ENCODE peak calls at places on chromosomes 5 and 9, in six cellular contexts. One of them, this sample, is unnamed.

GRCh38 chr5:157464518-157465171 is 4.6 kb downstream of the NIPAL4 start:
- DNase-seq in upper lobe of left lung: peak; percentile 75
- DNase-seq in GM23338: peak; percentile 41
- DNase-seq in HepG2: no peak
- DNase-seq in HL-60: peak; percentile 72
- DNase-seq in spleen: no peak
- DNase-seq in this sample: no peak

GRCh38 chr5:139809331-139809810 is 13.8 kb downstream of the PSD2 start:
- DNase-seq in spleen: peak; percentile 66
- DNase-seq in HL-60: no peak
- DNase-seq in GM23338: no peak
- DNase-seq in upper lobe of left lung: no peak
- DNase-seq in HepG2: no peak
- DNase-seq in this sample: no peak

GRCh38 chr5:10034008-10034407 is 215.7 kb downstream of the ATPSCKMT start:
- DNase-seq in upper lobe of left lung: no peak
- DNase-seq in spleen: no peak
- DNase-seq in HepG2: no peak
- DNase-seq in HL-60: no peak
- DNase-seq in GM23338: no peak
- DNase-seq in this sample: no peak

GRCh38 chr9:133351526-133351907 is 3.5 kb downstream of the RPL7A start:
- DNase-seq in HepG2: no peak
- DNase-seq in GM23338: no peak
- DNase-seq in upper lobe of left lung: no peak
- DNase-seq in spleen: no peak
- DNase-seq in HL-60: no peak
- DNase-seq in this sample: no peak

GRCh38 chr9:121650220-121651013 is 1.0 kb upstream of the DAB2IP start:
- DNase-seq in GM23338: peak; percentile 93
- DNase-seq in upper lobe of left lung: peak; percentile 68
- DNase-seq in HL-60: no peak
- DNase-seq in spleen: peak; percentile 73
- DNase-seq in HepG2: peak; percentile 42
- DNase-seq in this sample: no peak

GRCh38 chr9:93267091-93267541 is 83.2 kb downstream of the WNK2 start:
- DNase-seq in upper lobe of left lung: no peak
- DNase-seq in HepG2: no peak
- DNase-seq in HL-60: no peak
- DNase-seq in spleen: peak; percentile 69
- DNase-seq in GM23338: no peak
- DNase-seq in this sample: no peak

GRCh38 chr5:172102913-172103629 is 85.0 kb downstream of the STK10 start:
- DNase-seq in GM23338: peak; percentile 77
- DNase-seq in upper lobe of left lung: no peak
- DNase-seq in HL-60: no peak
- DNase-seq in spleen: peak; percentile 69
- DNase-seq in HepG2: no peak
- DNase-seq in this sample: no peak

GRCh38 chr9:86891091-86891490 is 56.2 kb downstream of the GAS1 start:
- DNase-seq in GM23338: no peak
- DNase-seq in HepG2: no peak
- DNase-seq in HL-60: no peak
- DNase-seq in upper lobe of left lung: no peak
- DNase-seq in spleen: no peak
- DNase-seq in this sample: no peak

GRCh38 chr5:392431-392988 is 50.5 kb upstream of the EXOC3 start:
- DNase-seq in spleen: peak; percentile 74
- DNase-seq in HepG2: no peak
- DNase-seq in upper lobe of left lung: no peak
- DNase-seq in HL-60: peak; percentile 98
- DNase-seq in GM23338: peak; percentile 47
- DNase-seq in this sample: no peak

GRCh38 chr5:115460476-115460875 is 84.1 kb downstream of the FEM1C start:
- DNase-seq in HepG2: no peak
- DNase-seq in spleen: no peak
- DNase-seq in upper lobe of left lung: peak; percentile 92
- DNase-seq in HL-60: no peak
- DNase-seq in GM23338: no peak
- DNase-seq in this sample: no peak

GRCh38 chr9:131728961-131729360 is 10.9 kb downstream of the RAPGEF1 start:
- DNase-seq in HL-60: peak; percentile 43
- DNase-seq in upper lobe of left lung: peak; percentile 30
- DNase-seq in GM23338: no peak
- DNase-seq in HepG2: no peak
- DNase-seq in spleen: peak; percentile 88
- DNase-seq in this sample: no peak

GRCh38 chr9:127084071-127085039 is 38.1 kb downstream of the ANGPTL2 start:
- DNase-seq in GM23338: no peak
- DNase-seq in upper lobe of left lung: no peak
- DNase-seq in HL-60: no peak
- DNase-seq in HepG2: no peak
- DNase-seq in spleen: no peak
- DNase-seq in this sample: no peak

GRCh38 chr5:120655828-120656435 is 191.8 kb downstream of the PRR16 start:
- DNase-seq in upper lobe of left lung: peak; percentile 30
- DNase-seq in HepG2: peak; percentile 18
- DNase-seq in HL-60: peak; percentile 1
- DNase-seq in spleen: no peak
- DNase-seq in GM23338: peak; percentile 51
- DNase-seq in this sample: no peak

GRCh38 chr5:150675044-150675443 is 14.0 kb downstream of the MYOZ3 start:
- DNase-seq in upper lobe of left lung: no peak
- DNase-seq in GM23338: no peak
- DNase-seq in HepG2: no peak
- DNase-seq in HL-60: peak; percentile 19
- DNase-seq in spleen: no peak
- DNase-seq in this sample: no peak

GRCh38 chr9:136693490-136694162 is 6.4 kb upstream of the AGPAT2 start:
- DNase-seq in spleen: no peak
- DNase-seq in HL-60: no peak
- DNase-seq in upper lobe of left lung: peak; percentile 92
- DNase-seq in HepG2: peak; percentile 63
- DNase-seq in GM23338: no peak
- DNase-seq in this sample: no peak

GRCh38 chr5:2614571-2614970 is 136.9 kb downstream of the IRX2 start:
- DNase-seq in upper lobe of left lung: no peak
- DNase-seq in HepG2: no peak
- DNase-seq in HL-60: no peak
- DNase-seq in spleen: no peak
- DNase-seq in GM23338: no peak
- DNase-seq in this sample: no peak

GRCh38 chr9:34493972-34494535 is 28.7 kb downstream of the ENHO start:
- DNase-seq in upper lobe of left lung: peak; percentile 24
- DNase-seq in HepG2: no peak
- DNase-seq in spleen: peak; percentile 15
- DNase-seq in HL-60: peak; percentile 5
- DNase-seq in GM23338: peak; percentile 83
- DNase-seq in this sample: no peak

GRCh38 chr5:20323323-20323722 is 335.3 kb upstream of the CDH18 start:
- DNase-seq in HL-60: no peak
- DNase-seq in upper lobe of left lung: no peak
- DNase-seq in GM23338: no peak
- DNase-seq in HepG2: no peak
- DNase-seq in spleen: no peak
- DNase-seq in this sample: no peak

GRCh38 chr5:91420879-91421278 is 37.8 kb upstream of the ARRDC3 start:
- DNase-seq in HL-60: no peak
- DNase-seq in upper lobe of left lung: no peak
- DNase-seq in spleen: no peak
- DNase-seq in GM23338: peak; percentile 49
- DNase-seq in HepG2: no peak
- DNase-seq in this sample: no peak

GRCh38 chr5:135155616-135156214 is 121.7 kb upstream of the PITX1 start:
- DNase-seq in GM23338: no peak
- DNase-seq in HepG2: no peak
- DNase-seq in spleen: no peak
- DNase-seq in upper lobe of left lung: no peak
- DNase-seq in HL-60: no peak
- DNase-seq in this sample: no peak

GRCh38 chr5:135157421-135158314 is 123.6 kb upstream of the PITX1 start:
- DNase-seq in upper lobe of left lung: no peak
- DNase-seq in HL-60: no peak
- DNase-seq in spleen: no peak
- DNase-seq in HepG2: peak; percentile 93
- DNase-seq in GM23338: no peak
- DNase-seq in this sample: no peak

GRCh38 chr5:135156337-135156714 is 122.3 kb upstream of the PITX1 start:
- DNase-seq in HepG2: no peak
- DNase-seq in upper lobe of left lung: no peak
- DNase-seq in GM23338: no peak
- DNase-seq in HL-60: no peak
- DNase-seq in spleen: no peak
- DNase-seq in this sample: no peak

GRCh38 chr5:135158315-135158697 is 124.3 kb upstream of the PITX1 start:
- DNase-seq in HepG2: no peak
- DNase-seq in HL-60: no peak
- DNase-seq in spleen: no peak
- DNase-seq in upper lobe of left lung: no peak
- DNase-seq in GM23338: no peak
- DNase-seq in this sample: no peak

GRCh38 chr5:135156715-135157404 is 122.8 kb upstream of the PITX1 start:
- DNase-seq in spleen: no peak
- DNase-seq in HL-60: peak; percentile 74
- DNase-seq in GM23338: no peak
- DNase-seq in HepG2: peak; percentile 98
- DNase-seq in upper lobe of left lung: no peak
- DNase-seq in this sample: no peak
- TF ChIP-seq POLR2AphosphoS5 in spleen: no peak
- TF ChIP-seq POLR2AphosphoS5 in HL-60: no peak
- TF ChIP-seq POLR2AphosphoS5 in GM23338: no peak
- TF ChIP-seq POLR2AphosphoS5 in HepG2: peak; percentile 30
- TF ChIP-seq POLR2AphosphoS5 in upper lobe of left lung: no peak
- TF ChIP-seq POLR2AphosphoS5 in this sample: no peak

DNA sequence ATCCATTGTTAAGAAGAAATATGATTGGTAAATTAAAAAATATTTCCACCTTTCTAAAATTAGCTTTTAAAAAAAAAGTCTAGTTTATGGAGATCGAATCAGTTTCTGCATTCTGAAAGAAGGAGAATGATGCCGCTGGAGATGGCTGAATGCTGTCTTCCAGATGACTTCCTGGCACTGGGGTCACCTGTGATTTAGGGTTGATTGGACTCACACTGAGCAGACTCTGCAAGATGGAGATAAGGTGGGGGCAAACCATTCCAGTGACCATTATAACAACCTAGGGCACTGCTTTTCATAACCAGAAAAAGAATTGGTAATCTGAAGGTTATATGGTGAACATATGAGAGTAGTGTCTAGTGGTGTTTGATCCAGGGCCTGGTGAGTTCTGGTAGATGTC is 40.8 kb downstream of the RHOBTB3 start:
- DNase-seq in spleen: no peak
- DNase-seq in upper lobe of left lung: no peak
- DNase-seq in GM23338: no peak
- DNase-seq in HL-60: no peak
- DNase-seq in HepG2: no peak
- DNase-seq in this sample: no peak
- TF ChIP-seq POLR2AphosphoS5 in spleen: no peak
- TF ChIP-seq POLR2AphosphoS5 in upper lobe of left lung: no peak
- TF ChIP-seq POLR2AphosphoS5 in GM23338: no peak
- TF ChIP-seq POLR2AphosphoS5 in HL-60: no peak
- TF ChIP-seq POLR2AphosphoS5 in HepG2: no peak
- TF ChIP-seq POLR2AphosphoS5 in this sample: no peak

GRCh38 chr5:112165897-112166737 is 253.0 kb downstream of the EPB41L4A start:
- DNase-seq in HL-60: no peak
- DNase-seq in spleen: no peak
- DNase-seq in upper lobe of left lung: no peak
- DNase-seq in HepG2: peak; percentile 41
- DNase-seq in GM23338: peak; percentile 92
- DNase-seq in this sample: no peak
- TF ChIP-seq POLR2AphosphoS5 in HL-60: no peak
- TF ChIP-seq POLR2AphosphoS5 in spleen: no peak
- TF ChIP-seq POLR2AphosphoS5 in upper lobe of left lung: no peak
- TF ChIP-seq POLR2AphosphoS5 in HepG2: peak; percentile 34
- TF ChIP-seq POLR2AphosphoS5 in GM23338: peak; percentile 66
- TF ChIP-seq POLR2AphosphoS5 in this sample: no peak

GRCh38 chr9:112112941-112113399 is 62.1 kb downstream of the SUSD1 start:
- DNase-seq in GM23338: peak; percentile 78
- DNase-seq in upper lobe of left lung: peak; percentile 44
- DNase-seq in HepG2: peak; percentile 60
- DNase-seq in HL-60: no peak
- DNase-seq in spleen: no peak
- DNase-seq in this sample: no peak

GRCh38 chr9:112110094-112110772 is 64.9 kb downstream of the SUSD1 start:
- DNase-seq in HepG2: peak; percentile 48
- DNase-seq in HL-60: no peak
- DNase-seq in GM23338: no peak
- DNase-seq in spleen: no peak
- DNase-seq in upper lobe of left lung: no peak
- DNase-seq in this sample: no peak

GRCh38 chr9:112111461-112111860 is 63.6 kb downstream of the SUSD1 start:
- DNase-seq in spleen: no peak
- DNase-seq in HepG2: no peak
- DNase-seq in GM23338: no peak
- DNase-seq in upper lobe of left lung: no peak
- DNase-seq in HL-60: no peak
- DNase-seq in this sample: no peak

GRCh38 chr9:112110773-112111106 is 64.4 kb downstream of the SUSD1 start:
- DNase-seq in GM23338: no peak
- DNase-seq in upper lobe of left lung: no peak
- DNase-seq in HepG2: no peak
- DNase-seq in HL-60: no peak
- DNase-seq in spleen: no peak
- DNase-seq in this sample: no peak

DNA sequence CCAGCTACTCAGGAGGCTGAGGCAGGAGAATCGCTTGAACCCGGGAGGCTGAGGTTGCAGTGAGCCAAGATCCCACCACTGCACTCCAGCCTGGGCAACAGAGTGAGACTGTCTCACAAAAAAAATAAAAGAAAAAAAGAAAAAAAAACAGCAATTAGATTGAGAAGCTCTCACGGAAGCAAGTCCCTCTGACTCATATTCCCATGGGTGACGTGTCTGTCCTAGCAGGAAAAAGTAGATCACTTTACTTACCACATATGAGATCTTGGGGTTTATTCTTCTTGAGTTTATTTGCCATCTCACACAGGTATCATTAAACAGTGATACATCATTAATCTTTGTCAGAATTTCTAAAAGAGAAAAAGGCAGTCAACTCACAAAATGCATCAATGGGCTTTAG is 62.6 kb downstream of the SUSD1 start:
- DNase-seq in HepG2: no peak
- DNase-seq in HL-60: no peak
- DNase-seq in upper lobe of left lung: no peak
- DNase-seq in GM23338: no peak
- DNase-seq in spleen: no peak
- DNase-seq in this sample: no peak
- TF ChIP-seq POLR2AphosphoS5 in HepG2: no peak
- TF ChIP-seq POLR2AphosphoS5 in HL-60: no peak
- TF ChIP-seq POLR2AphosphoS5 in upper lobe of left lung: no peak
- TF ChIP-seq POLR2AphosphoS5 in GM23338: no peak
- TF ChIP-seq POLR2AphosphoS5 in spleen: no peak
- TF ChIP-seq POLR2AphosphoS5 in this sample: no peak

DNA sequence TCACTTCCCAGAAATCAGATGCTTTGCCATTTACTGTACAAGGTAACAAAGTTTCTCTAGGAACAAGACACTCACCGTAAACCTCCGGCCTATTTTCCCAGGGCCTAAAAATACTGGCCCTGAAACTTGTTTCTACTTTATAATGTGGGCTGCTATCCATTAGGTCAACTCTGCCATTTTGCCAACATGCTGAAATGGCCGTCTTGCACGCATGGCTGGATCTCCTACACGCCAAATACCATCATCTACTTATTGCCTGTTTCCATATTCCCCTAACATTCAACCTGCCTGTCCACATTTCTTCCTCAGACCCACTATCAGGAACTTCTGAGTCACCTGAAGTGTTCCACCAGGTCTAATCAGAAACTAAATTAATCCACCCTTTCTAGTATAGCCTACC is 4.7 kb downstream of the TBCA start:
- DNase-seq in GM23338: no peak
- DNase-seq in upper lobe of left lung: no peak
- DNase-seq in HL-60: no peak
- DNase-seq in spleen: no peak
- DNase-seq in HepG2: no peak
- DNase-seq in this sample: no peak
- TF ChIP-seq POLR2AphosphoS5 in GM23338: no peak
- TF ChIP-seq POLR2AphosphoS5 in upper lobe of left lung: no peak
- TF ChIP-seq POLR2AphosphoS5 in HL-60: no peak
- TF ChIP-seq POLR2AphosphoS5 in spleen: no peak
- TF ChIP-seq POLR2AphosphoS5 in HepG2: no peak
- TF ChIP-seq POLR2AphosphoS5 in this sample: no peak

This sample was measured in GM12892.